ENCODE peak calls at places on chromosome 16, in eight cellular contexts. B, G, Y, C, E, A, S and D are unnamed samples.

GRCh38 chr16:12245923-12246290 is 269.4 kb downstream of the SNX29 start:
- DNase-seq in A (no peak), C (no peak), Y (no peak), S (no peak), G (no peak), E (no peak), B (no peak), D (no peak)

GRCh38 chr16:73125860-73126259 is 77.9 kb upstream of the ZFHX3 start:
- DNase-seq in S (no peak), Y (no peak), A (peak; percentile 89), C (peak; percentile 61), B (no peak), G (no peak), E (no peak), D (no peak)

GRCh38 chr16:10098991-10099390 is 83.2 kb downstream of the GRIN2A start:
- DNase-seq in Y (no peak), C (peak; percentile 82), S (no peak), E (no peak), G (no peak), B (no peak), A (no peak), D (no peak)

GRCh38 chr16:57624806-57625500 is 3.5 kb upstream of the ADGRG1 start:
- DNase-seq in E (no peak), C (no peak), Y (no peak), A (no peak), G (no peak), B (no peak), S (no peak), D (no peak)

GRCh38 chr16:2779978-2780898 is 3.2 kb upstream of the ELOB start:
- DNase-seq in A (no peak), C (no peak), G (no peak), E (no peak), Y (no peak), S (no peak), B (no peak), D (no peak)

GRCh38 chr16:86033971-86034370 is 135.0 kb downstream of the IRF8 start:
- DNase-seq in G (no peak), C (no peak), Y (no peak), E (no peak), A (no peak), S (no peak), B (no peak), D (no peak)

GRCh38 chr16:84141143-84141670 is 3.8 kb downstream of the HSDL1 start:
- DNase-seq in E (no peak), C (no peak), G (peak; percentile 55), A (no peak), S (no peak), Y (no peak), B (no peak), D (no peak)

GRCh38 chr16:67726106-67727034 is 7.3 kb upstream of the GFOD2 start:
- DNase-seq in C (no peak), B (no peak), S (no peak), Y (no peak), E (no peak), G (no peak), A (no peak), D (no peak)

GRCh38 chr16:12917246-12917645 is 15.8 kb downstream of the SHISA9 start:
- DNase-seq in Y (no peak), C (no peak), E (no peak), S (no peak), A (no peak), B (no peak), G (no peak), D (no peak)

GRCh38 chr16:84465154-84465553 is 39.3 kb downstream of the MEAK7 start:
- DNase-seq in G (no peak), S (no peak), C (no peak), A (no peak), E (no peak), Y (no peak), B (no peak), D (peak; percentile 56)

GRCh38 chr16:87391324-87391949 is 699 bp upstream of the MAP1LC3B start:
- DNase-seq in B (peak; percentile 35), S (peak; percentile 77), A (no peak), E (peak; percentile 39), G (peak; percentile 64), C (peak; percentile 37), Y (peak; percentile 11), D (peak; percentile 67)

GRCh38 chr16:85286970-85287814 is 174.9 kb upstream of the CIBAR2 start:
- DNase-seq in B (peak; percentile 45), S (peak; percentile 52), A (no peak), Y (no peak), G (no peak), C (peak; percentile 47), E (no peak), D (no peak)

GRCh38 chr16:85083051-85083639 is 29.1 kb downstream of the CIBAR2 start:
- DNase-seq in C (no peak), E (no peak), S (no peak), B (no peak), A (no peak), G (no peak), Y (no peak), D (no peak)

GRCh38 chr16:89471225-89471624 is 19.1 kb downstream of the ANKRD11 start:
- DNase-seq in C (peak; percentile 87), G (no peak), Y (no peak), A (peak; percentile 93), B (no peak), S (no peak), E (no peak), D (no peak)

GRCh38 chr16:56348168-56349085 is 76.9 kb downstream of the AMFR start:
- DNase-seq in E (no peak), C (peak; percentile 19), Y (no peak), A (no peak), B (no peak), S (no peak), G (no peak), D (no peak)

GRCh38 chr16:30399435-30400186 is 4.4 kb downstream of the ZNF48 start:
- DNase-seq in C (no peak), A (no peak), S (no peak), E (no peak), Y (no peak), G (no peak), B (no peak), D (no peak)

GRCh38 chr16:58503863-58504688 is 4.1 kb downstream of the NDRG4 start:
- DNase-seq in G (no peak), S (no peak), Y (no peak), A (no peak), E (no peak), C (no peak), B (no peak), D (no peak)

GRCh38 chr16:68070811-68071546 is 14.2 kb upstream of the NFATC3 start:
- DNase-seq in G (no peak), B (no peak), A (no peak), E (no peak), S (no peak), C (no peak), Y (no peak), D (no peak)

GRCh38 chr16:20001856-20002707 is 71.6 kb downstream of the GPR139 start:
- DNase-seq in Y (no peak), A (no peak), E (no peak), C (no peak), S (no peak), G (no peak), B (no peak), D (no peak)

GRCh38 chr16:85170066-85171003 is 58.1 kb upstream of the CIBAR2 start:
- DNase-seq in C (no peak), A (no peak), B (no peak), G (no peak), S (no peak), Y (no peak), E (no peak), D (no peak)

GRCh38 chr16:2296662-2297505 is 29.0 kb upstream of the RNPS1 start:
- DNase-seq in S (no peak), A (peak; percentile 30), E (peak; percentile 18), C (peak; percentile 44), G (peak; percentile 42), Y (no peak), B (peak; percentile 18), D (no peak)

GRCh38 chr16:50696575-50697420 is 3.4 kb downstream of the NOD2 start:
- DNase-seq in B (no peak), A (peak; percentile 69), Y (no peak), S (peak; percentile 81), C (peak; percentile 75), E (peak; percentile 24), G (peak; percentile 85), D (peak; percentile 97)

GRCh38 chr16:21158208-21159110 is at the start of gene LDAF1:
- DNase-seq in Y (peak; percentile 56), S (peak; percentile 89), E (peak; percentile 66), G (peak; percentile 52), B (peak; percentile 74), A (peak; percentile 79), C (peak; percentile 82), D (peak; percentile 80)

GRCh38 chr16:1765826-1766225 is 5.5 kb downstream of the NME3 start:
- DNase-seq in E (no peak), G (no peak), A (no peak), Y (no peak), B (no peak), C (no peak), S (no peak), D (no peak)

GRCh38 chr16:74738134-74738541 is 36.5 kb downstream of the FA2H start:
- DNase-seq in G (peak; percentile 70), S (no peak), E (no peak), C (peak; percentile 34), Y (no peak), A (no peak), B (no peak), D (no peak)

GRCh38 chr16:17431012-17431411 is 39.7 kb downstream of the XYLT1 start:
- DNase-seq in Y (no peak), B (no peak), E (no peak), A (no peak), C (peak; percentile 23), G (no peak), S (no peak), D (no peak)